ENCODE peak calls at places on chromosomes 13 and 19, in four cellular contexts. One of them, this sample, is unnamed.

GRCh38 chr19:11736696-11737095 is 2.0 kb downstream of the ZNF823 start:
- DNase-seq in tibial nerve: no peak
- DNase-seq in A549: no peak
- DNase-seq in esophagus muscularis mucosa: no peak
- DNase-seq in this sample: peak

GRCh38 chr19:48596679-48597465 is 9.7 kb upstream of the SPACA4 start:
- DNase-seq in tibial nerve: no peak
- DNase-seq in A549: no peak
- DNase-seq in esophagus muscularis mucosa: no peak
- DNase-seq in this sample: no peak

GRCh38 chr19:3057275-3057714 is 5.0 kb downstream of the TLE5 start:
- DNase-seq in tibial nerve: peak
- DNase-seq in A549: peak
- DNase-seq in esophagus muscularis mucosa: no peak
- DNase-seq in this sample: peak

GRCh38 chr13:112879283-112879833 is 89.7 kb upstream of the MCF2L start:
- DNase-seq in tibial nerve: no peak
- DNase-seq in A549: no peak
- DNase-seq in esophagus muscularis mucosa: no peak
- DNase-seq in this sample: no peak

GRCh38 chr13:99392126-99392805 is 85.1 kb upstream of the GPR183 start:
- DNase-seq in tibial nerve: no peak
- DNase-seq in A549: no peak
- DNase-seq in esophagus muscularis mucosa: no peak
- DNase-seq in this sample: no peak

GRCh38 chr13:75762967-75763366 is 126.8 kb downstream of the LMO7 start:
- DNase-seq in tibial nerve: no peak
- DNase-seq in A549: no peak
- DNase-seq in esophagus muscularis mucosa: no peak
- DNase-seq in this sample: no peak

GRCh38 chr19:4374451-4375163 is 25.7 kb downstream of the SH3GL1 start:
- DNase-seq in tibial nerve: peak
- DNase-seq in A549: peak
- DNase-seq in esophagus muscularis mucosa: peak
- DNase-seq in this sample: peak

GRCh38 chr13:100302391-100302790 is 213.5 kb downstream of the PCCA start:
- DNase-seq in tibial nerve: no peak
- DNase-seq in A549: no peak
- DNase-seq in esophagus muscularis mucosa: no peak
- DNase-seq in this sample: no peak

GRCh38 chr13:79709526-79709925 is 228.6 kb downstream of the NDFIP2 start:
- DNase-seq in tibial nerve: no peak
- DNase-seq in A549: no peak
- DNase-seq in esophagus muscularis mucosa: no peak
- DNase-seq in this sample: no peak

GRCh38 chr13:113814435-113814821 is 49.4 kb downstream of the GAS6 start:
- DNase-seq in tibial nerve: no peak
- DNase-seq in A549: no peak
- DNase-seq in esophagus muscularis mucosa: no peak
- DNase-seq in this sample: no peak

GRCh38 chr13:42807866-42808265 is 26.5 kb downstream of the FAM216B start:
- DNase-seq in tibial nerve: no peak
- DNase-seq in A549: peak
- DNase-seq in esophagus muscularis mucosa: no peak
- DNase-seq in this sample: no peak

GRCh38 chr19:18091217-18091608 is 4.5 kb upstream of the IL12RB1 start:
- DNase-seq in tibial nerve: peak
- DNase-seq in A549: no peak
- DNase-seq in esophagus muscularis mucosa: no peak
- DNase-seq in this sample: peak

GRCh38 chr19:49058592-49058991 is 1.0 kb upstream of the CGB7 start:
- DNase-seq in tibial nerve: no peak
- DNase-seq in A549: peak
- DNase-seq in esophagus muscularis mucosa: no peak
- DNase-seq in this sample: no peak

GRCh38 chr13:114118763-114119123 is 13.7 kb downstream of the RASA3 start:
- DNase-seq in tibial nerve: no peak
- DNase-seq in A549: no peak
- DNase-seq in esophagus muscularis mucosa: no peak
- DNase-seq in this sample: no peak

GRCh38 chr13:107239213-107239612 is 671.3 kb upstream of the ARGLU1 start:
- DNase-seq in tibial nerve: no peak
- DNase-seq in A549: no peak
- DNase-seq in esophagus muscularis mucosa: no peak
- DNase-seq in this sample: no peak

GRCh38 chr13:100809856-100810255 is 135.3 kb upstream of the TMTC4 start:
- DNase-seq in tibial nerve: no peak
- DNase-seq in A549: no peak
- DNase-seq in esophagus muscularis mucosa: no peak
- DNase-seq in this sample: no peak

GRCh38 chr13:59488436-59488835 is 675.3 kb downstream of the DIAPH3 start:
- DNase-seq in tibial nerve: no peak
- DNase-seq in A549: no peak
- DNase-seq in esophagus muscularis mucosa: no peak
- DNase-seq in this sample: no peak

GRCh38 chr13:74151859-74152258 is 17.7 kb upstream of the KLF12 start:
- DNase-seq in tibial nerve: no peak
- DNase-seq in A549: no peak
- DNase-seq in esophagus muscularis mucosa: no peak
- DNase-seq in this sample: no peak

GRCh38 chr19:17296976-17297375 is 6.2 kb downstream of the ABHD8 start:
- DNase-seq in tibial nerve: no peak
- DNase-seq in A549: no peak
- DNase-seq in esophagus muscularis mucosa: no peak
- DNase-seq in this sample: no peak

GRCh38 chr13:101985321-101985720 is 416.5 kb downstream of the FGF14 start:
- DNase-seq in tibial nerve: no peak
- DNase-seq in A549: no peak
- DNase-seq in esophagus muscularis mucosa: no peak
- DNase-seq in this sample: no peak

GRCh38 chr13:40629678-40630384 is 36.6 kb downstream of the FOXO1 start:
- DNase-seq in tibial nerve: no peak
- DNase-seq in A549: no peak
- DNase-seq in esophagus muscularis mucosa: peak
- DNase-seq in this sample: no peak

GRCh38 chr19:15421726-15422260 is 3.0 kb upstream of the AKAP8L start:
- DNase-seq in tibial nerve: no peak
- DNase-seq in A549: no peak
- DNase-seq in esophagus muscularis mucosa: no peak
- DNase-seq in this sample: no peak

GRCh38 chr19:5323475-5323811 is 17.2 kb downstream of the PTPRS start:
- DNase-seq in tibial nerve: no peak
- DNase-seq in A549: no peak
- DNase-seq in esophagus muscularis mucosa: no peak
- DNase-seq in this sample: no peak

GRCh38 chr19:32652893-32653625 is 21.9 kb downstream of the ANKRD27 start:
- DNase-seq in tibial nerve: peak
- DNase-seq in A549: no peak
- DNase-seq in esophagus muscularis mucosa: no peak
- DNase-seq in this sample: no peak

GRCh38 chr13:32113564-32113963 is 82.0 kb downstream of the FRY start:
- DNase-seq in tibial nerve: no peak
- DNase-seq in A549: no peak
- DNase-seq in esophagus muscularis mucosa: no peak
- DNase-seq in this sample: no peak

GRCh38 chr13:98327326-98328314 is 150.6 kb upstream of the RNF113B start:
- DNase-seq in tibial nerve: no peak
- DNase-seq in A549: no peak
- DNase-seq in esophagus muscularis mucosa: no peak
- DNase-seq in this sample: no peak

GRCh38 chr13:109859898-109860297 is 73.5 kb upstream of the IRS2 start:
- DNase-seq in tibial nerve: no peak
- DNase-seq in A549: no peak
- DNase-seq in esophagus muscularis mucosa: peak
- DNase-seq in this sample: no peak

GRCh38 chr13:99721606-99722384 is 220.5 kb downstream of the TM9SF2 start:
- DNase-seq in tibial nerve: no peak
- DNase-seq in A549: no peak
- DNase-seq in esophagus muscularis mucosa: no peak
- DNase-seq in this sample: no peak

GRCh38 chr19:41527079-41527478 is 48.9 kb upstream of the CEACAM21 start:
- DNase-seq in tibial nerve: no peak
- DNase-seq in A549: no peak
- DNase-seq in esophagus muscularis mucosa: no peak
- DNase-seq in this sample: no peak

GRCh38 chr13:107586216-107586615 is 629.1 kb downstream of the LIG4 start:
- DNase-seq in tibial nerve: no peak
- DNase-seq in A549: no peak
- DNase-seq in esophagus muscularis mucosa: no peak
- DNase-seq in this sample: no peak

GRCh38 chr19:8233370-8233769 is 24.2 kb downstream of the CERS4 start:
- DNase-seq in tibial nerve: no peak
- DNase-seq in A549: no peak
- DNase-seq in esophagus muscularis mucosa: no peak
- DNase-seq in this sample: no peak

GRCh38 chr13:98749501-98749900 is 3.0 kb downstream of the SLC15A1 start:
- DNase-seq in tibial nerve: no peak
- DNase-seq in A549: no peak
- DNase-seq in esophagus muscularis mucosa: no peak
- DNase-seq in this sample: no peak

DNA sequence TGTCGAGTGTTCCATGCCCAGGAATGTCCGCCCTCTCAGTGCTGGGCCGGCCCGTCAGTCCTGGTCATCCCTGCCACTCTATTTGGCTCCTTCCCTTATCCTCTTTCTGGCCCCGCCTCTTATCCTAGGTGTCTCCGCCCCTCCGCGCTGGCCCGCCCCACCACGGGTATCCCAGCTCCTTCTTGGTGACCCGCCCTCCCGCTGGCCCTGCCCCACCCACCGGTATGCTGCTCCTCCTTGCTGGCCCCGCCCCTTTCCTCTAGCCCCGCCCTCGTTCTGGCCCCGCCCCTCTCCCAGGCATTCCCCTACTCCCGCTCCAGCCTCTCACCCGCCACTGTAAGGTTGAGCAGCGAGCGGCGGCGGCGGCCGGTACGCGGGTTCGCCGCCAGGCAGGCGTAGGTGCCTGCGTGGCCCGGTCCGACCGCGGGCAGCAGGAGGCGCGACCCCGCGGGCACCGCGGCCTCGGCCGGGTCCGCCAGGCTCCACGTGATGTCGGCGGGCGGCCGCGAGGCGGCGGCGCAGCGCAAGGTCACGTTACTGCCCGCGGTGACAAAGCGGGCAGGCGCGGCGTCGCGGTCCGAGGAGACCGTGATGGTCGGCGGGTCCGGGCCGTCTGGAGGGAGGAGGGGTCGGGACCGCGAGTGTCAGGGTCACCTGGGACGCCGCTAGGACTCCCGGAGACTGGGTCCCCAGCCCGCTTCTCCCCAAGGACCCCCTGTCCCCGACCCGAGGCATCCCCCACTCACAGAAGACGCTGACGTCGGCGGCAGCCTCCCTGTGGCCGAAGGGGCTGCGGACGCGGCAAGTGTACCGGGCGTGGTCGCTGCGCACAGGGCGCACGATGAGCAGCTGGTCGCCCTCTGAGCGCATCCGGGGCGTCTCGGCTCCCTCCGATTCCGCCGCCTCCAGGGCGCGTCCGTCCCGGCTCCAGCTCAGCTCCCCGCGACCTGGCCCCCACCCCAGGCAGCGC is 2.0 kb downstream of the VSIG10L start:
- DNase-seq in tibial nerve: peak
- DNase-seq in A549: peak
- DNase-seq in esophagus muscularis mucosa: peak
- DNase-seq in this sample: peak
- TF ChIP-seq EP300 in tibial nerve: peak
- TF ChIP-seq EP300 in A549: no peak
- TF ChIP-seq EP300 in esophagus muscularis mucosa: no peak
- TF ChIP-seq EP300 in this sample: no peak

GRCh38 chr13:103839460-103839859 is 773.2 kb upstream of the SLC10A2 start:
- DNase-seq in tibial nerve: no peak
- DNase-seq in A549: no peak
- DNase-seq in esophagus muscularis mucosa: no peak
- DNase-seq in this sample: no peak

GRCh38 chr13:103833453-103833852 is 767.2 kb upstream of the SLC10A2 start:
- DNase-seq in tibial nerve: no peak
- DNase-seq in A549: no peak
- DNase-seq in esophagus muscularis mucosa: no peak
- DNase-seq in this sample: no peak

GRCh38 chr13:103835052-103835451 is 768.8 kb upstream of the SLC10A2 start:
- DNase-seq in tibial nerve: no peak
- DNase-seq in A549: no peak
- DNase-seq in esophagus muscularis mucosa: no peak
- DNase-seq in this sample: no peak
- TF ChIP-seq POLR2A in tibial nerve: no peak
- TF ChIP-seq POLR2A in A549: no peak
- TF ChIP-seq POLR2A in esophagus muscularis mucosa: no peak
- TF ChIP-seq POLR2A in this sample: no peak

DNA sequence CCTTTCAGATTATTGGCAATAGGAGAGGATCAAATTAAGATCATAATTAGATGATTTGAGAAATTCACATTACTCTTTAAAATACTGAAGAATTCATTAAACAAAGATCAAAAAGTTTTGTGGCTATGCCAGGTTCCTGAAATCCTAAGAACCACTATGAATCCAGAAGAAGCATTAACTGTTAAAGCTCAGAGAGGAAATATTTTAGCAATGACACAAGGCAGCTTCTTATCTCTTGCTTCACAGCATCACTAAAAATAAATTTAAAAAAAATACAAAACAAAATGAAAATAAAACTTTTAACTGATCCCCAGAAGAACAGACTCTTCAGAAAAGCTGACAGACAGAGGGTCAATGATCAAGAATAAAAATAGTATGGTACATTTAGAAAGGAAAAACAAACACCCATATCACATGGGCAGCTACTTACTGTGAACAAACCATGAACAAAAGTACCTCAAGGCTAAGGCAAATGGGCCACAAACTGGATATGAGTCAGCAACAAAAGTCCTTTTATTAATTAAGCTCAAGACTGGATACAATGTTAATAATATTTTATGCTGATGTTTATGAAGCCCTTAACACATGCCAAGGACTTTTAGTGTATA is 19.6 kb downstream of the RNF6 start:
- DNase-seq in tibial nerve: no peak
- DNase-seq in A549: no peak
- DNase-seq in esophagus muscularis mucosa: no peak
- DNase-seq in this sample: no peak
- H3K27ac ChIP-seq in tibial nerve: no peak
- H3K27ac ChIP-seq in A549: no peak
- H3K27ac ChIP-seq in esophagus muscularis mucosa: no peak
- H3K27ac ChIP-seq in this sample: no peak

DNA sequence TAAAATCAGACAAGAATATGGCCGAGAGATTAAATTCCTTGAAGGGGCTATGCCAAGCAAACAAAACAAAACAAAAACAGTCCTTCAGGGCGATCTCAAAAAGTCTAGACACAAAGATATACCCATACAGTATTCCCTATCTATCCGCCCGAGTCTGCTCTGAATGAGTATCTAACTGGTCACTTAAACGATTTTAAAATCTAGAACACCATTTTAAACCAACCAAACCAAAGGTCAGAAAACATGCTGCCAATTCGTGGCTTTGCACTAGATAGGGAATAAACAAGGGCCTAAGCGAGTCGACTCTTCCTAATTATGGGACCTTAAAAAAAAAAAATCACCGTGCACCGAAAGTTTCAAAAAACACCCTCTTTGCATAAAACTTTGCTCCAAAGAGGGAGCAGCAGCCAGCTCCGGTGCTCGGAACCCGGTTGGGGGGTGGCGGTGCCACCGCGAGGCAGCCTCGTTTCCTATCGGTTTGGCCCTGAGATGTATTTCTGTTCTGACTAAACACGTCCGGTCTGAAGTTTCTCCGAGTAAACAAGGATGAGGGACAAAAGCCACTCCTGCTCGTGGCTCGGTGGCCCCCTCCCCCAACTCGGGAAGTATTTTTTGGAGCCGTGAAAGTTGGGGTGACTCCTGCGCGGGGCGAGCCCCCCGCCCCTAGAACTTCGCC is 1.8 kb downstream of the HMGB1 start:
- DNase-seq in tibial nerve: peak
- DNase-seq in A549: peak
- DNase-seq in esophagus muscularis mucosa: peak
- DNase-seq in this sample: no peak
- TF ChIP-seq EP300 in tibial nerve: peak
- TF ChIP-seq EP300 in A549: no peak
- TF ChIP-seq EP300 in esophagus muscularis mucosa: no peak
- TF ChIP-seq EP300 in this sample: no peak